ENCODE peak calls at places on chromosomes 4 and X, in seven cellular contexts. X is CD8-positive, alpha-beta T cell; H is body of pancreas; Y is brain microvascular endothelial cell; C is cardiac fibroblast; V is A549; G is fibroblast of pulmonary artery. J is an unnamed sample.

GRCh38 chr4:6153874-6154273 is 46.5 kb downstream of the JAKMIP1 start:
- DNase-seq in C (no peak), V (no peak), Y (no peak), X (no peak), H (no peak), G (no peak), J (no peak)

GRCh38 chr4:5969336-5969735 is 48.9 kb downstream of the C4orf50 start:
- DNase-seq in G (no peak), V (no peak), C (no peak), H (no peak), Y (no peak), X (no peak), J (no peak)

GRCh38 chrX:118212817-118213183 is 96.2 kb upstream of the KLHL13 start:
- DNase-seq in Y (no peak), H (no peak), C (no peak), V (no peak), X (no peak), G (no peak), J (no peak)

GRCh38 chrX:151543706-151544105 is 19.8 kb upstream of the PASD1 start:
- DNase-seq in H (no peak), Y (no peak), G (no peak), X (no peak), C (no peak), V (peak; percentile 17), J (peak; percentile 74)

GRCh38 chrX:68762649-68763268 is 66.1 kb upstream of the EFNB1 start:
- DNase-seq in G (no peak), V (no peak), H (no peak), X (no peak), Y (no peak), C (no peak), J (no peak)

GRCh38 chrX:119374736-119375135 is 24.4 kb upstream of the SLC25A43 start:
- DNase-seq in H (no peak), Y (peak; percentile 33), X (no peak), C (no peak), G (peak; percentile 16), V (peak; percentile 33), J (peak; percentile 59)

GRCh38 chr4:99563310-99564186 is at the start of gene TRMT10A:
- DNase-seq in G (peak; percentile 98), Y (peak; percentile 99), C (peak; percentile 99), V (peak; percentile 96), X (peak; percentile 95), H (peak; percentile 98), J (peak; percentile 99)

GRCh38 chr4:46389301-46389761 is 597 bp downstream of the GABRA2 start:
- DNase-seq in X (no peak), H (peak; percentile 25), G (peak; percentile 16), Y (no peak), V (no peak), C (peak; percentile 12), J (peak; percentile 1)

GRCh38 chr4:119592708-119593298 is 35.8 kb downstream of the PDE5A start:
- DNase-seq in Y (no peak), H (no peak), V (no peak), C (peak; percentile 9), X (no peak), G (peak; percentile 22), J (no peak)

GRCh38 chrX:22134681-22135080 is 102.6 kb downstream of the PHEX start:
- DNase-seq in G (peak; percentile 59), X (no peak), V (peak; percentile 48), Y (peak; percentile 70), H (no peak), C (peak; percentile 52), J (peak; percentile 84)

GRCh38 chr4:69773443-69773842 is 13.0 kb upstream of the SULT1B1 start:
- DNase-seq in Y (peak; percentile 34), G (peak; percentile 87), X (no peak), H (peak; percentile 37), V (peak; percentile 9), C (peak; percentile 60), J (peak; percentile 4)

GRCh38 chrX:38304010-38304409 is 23.3 kb downstream of the RPGR start:
- DNase-seq in X (no peak), V (peak; percentile 22), Y (no peak), H (no peak), G (peak; percentile 61), C (peak; percentile 49), J (peak; percentile 19)
- TF ChIP-seq CTCF in X (no peak), V (no peak), Y (peak; percentile 58), H (no peak), G (peak; percentile 50), C (peak; percentile 35), J (peak; percentile 48)

GRCh38 chrX:154327026-154327820 is 31.6 kb downstream of the TKTL1 start:
- DNase-seq in H (peak; percentile 32), C (peak; percentile 18), X (peak; percentile 76), V (no peak), Y (no peak), G (no peak), J (no peak)
- H3K4me3 ChIP-seq in H (no peak overlapping the region), C (no peak overlapping the region), X (peak overlapping the region; percentile 39), V (no peak overlapping the region), Y (no peak overlapping the region), G (no peak overlapping the region), J (no peak overlapping the region)

GRCh38 chr4:91113130-91113706 is 986.0 kb downstream of the CCSER1 start:
- DNase-seq in G (peak; percentile 69), Y (peak; percentile 4), X (no peak), C (peak; percentile 51), V (peak; percentile 43), H (no peak), J (peak; percentile 61)

GRCh38 chr4:91111556-91111955 is 984.4 kb downstream of the CCSER1 start:
- DNase-seq in G (no peak), Y (no peak), X (no peak), C (no peak), H (no peak), V (no peak), J (no peak)

GRCh38 chr4:91114386-91114785 is 987.2 kb downstream of the CCSER1 start:
- DNase-seq in X (no peak), G (no peak), H (no peak), Y (no peak), C (no peak), V (no peak), J (no peak)

GRCh38 chr4:91118597-91118996 is 991.4 kb downstream of the CCSER1 start:
- DNase-seq in X (no peak), G (no peak), V (no peak), C (no peak), H (no peak), Y (no peak), J (no peak)

DNA sequence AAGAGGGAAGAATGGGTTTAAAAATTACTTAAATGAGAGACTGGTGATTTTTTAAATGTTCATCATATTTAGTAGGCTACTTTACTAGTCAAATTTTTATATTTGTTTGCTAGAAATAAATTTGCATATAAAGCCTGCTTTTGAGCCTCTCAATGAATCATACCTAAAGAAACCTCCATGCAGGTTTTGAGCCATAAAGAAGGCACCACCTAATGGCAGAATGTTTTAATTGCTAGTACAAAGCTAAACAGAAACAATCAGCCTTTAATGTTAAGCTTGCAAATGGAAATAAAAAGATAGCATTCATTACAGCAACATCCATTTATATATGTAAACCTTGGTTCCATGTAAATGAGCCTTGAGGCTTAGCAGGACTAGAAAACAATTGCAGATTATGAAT is 989.7 kb downstream of the CCSER1 start:
- DNase-seq in V (peak; percentile 6), G (peak; percentile 42), H (no peak), X (no peak), C (peak; percentile 31), Y (no peak), J (peak; percentile 58)
- TF ChIP-seq CTCF in V (no peak), G (peak; percentile 49), H (no peak), X (no peak), C (no peak), Y (peak; percentile 35), J (peak; percentile 60)

GRCh38 chrX:87728459-87728858 is 210.9 kb downstream of the KLHL4 start:
- DNase-seq in H (no peak), X (no peak), G (no peak), C (no peak), Y (no peak), V (no peak), J (no peak)
- H3K4me3 ChIP-seq in H (no peak overlapping the region), X (no peak overlapping the region), G (no peak overlapping the region), C (no peak overlapping the region), Y (no peak overlapping the region), V (no peak overlapping the region), J (no peak overlapping the region)

GRCh38 chrX:28178206-28178605 is 197.0 kb upstream of the DCAF8L1 start:
- DNase-seq in H (no peak), X (no peak), G (no peak), V (no peak), Y (no peak), C (no peak), J (no peak)

GRCh38 chrX:28177202-28177601 is 196.0 kb upstream of the DCAF8L1 start:
- DNase-seq in H (peak; percentile 15), Y (no peak), C (no peak), X (no peak), G (no peak), V (peak; percentile 2), J (peak; percentile 43)
- TF ChIP-seq CTCF in H (no peak), Y (peak; percentile 57), C (peak; percentile 9), X (no peak), G (peak; percentile 24), V (no peak), J (peak; percentile 60)

GRCh38 chr4:122617597-122618593 is 3.0 kb downstream of the IL21 start:
- DNase-seq in Y (no peak), V (no peak), C (peak; percentile 15), H (no peak), G (peak; percentile 3), X (no peak), J (no peak)
- H3K4me3 ChIP-seq in Y (no peak overlapping the region), V (no peak overlapping the region), C (no peak overlapping the region), H (no peak overlapping the region), G (no peak overlapping the region), X (no peak overlapping the region), J (no peak overlapping the region)

GRCh38 chrX:6307156-6307555 is 78.5 kb upstream of the NLGN4X start:
- DNase-seq in Y (no peak), V (no peak), G (no peak), X (no peak), H (no peak), C (no peak), J (no peak)
- TF ChIP-seq CTCF in Y (no peak), V (no peak), G (no peak), X (no peak), H (no peak), C (no peak), J (no peak)

GRCh38 chrX:132411310-132411977 is 77.4 kb downstream of the MBNL3 start:
- DNase-seq in C (no peak), V (no peak), H (no peak), X (no peak), G (no peak), Y (no peak), J (no peak)
- H3K4me3 ChIP-seq in C (no peak overlapping the region), V (no peak overlapping the region), H (no peak overlapping the region), X (no peak overlapping the region), G (no peak overlapping the region), Y (no peak overlapping the region), J (no peak overlapping the region)

DNA sequence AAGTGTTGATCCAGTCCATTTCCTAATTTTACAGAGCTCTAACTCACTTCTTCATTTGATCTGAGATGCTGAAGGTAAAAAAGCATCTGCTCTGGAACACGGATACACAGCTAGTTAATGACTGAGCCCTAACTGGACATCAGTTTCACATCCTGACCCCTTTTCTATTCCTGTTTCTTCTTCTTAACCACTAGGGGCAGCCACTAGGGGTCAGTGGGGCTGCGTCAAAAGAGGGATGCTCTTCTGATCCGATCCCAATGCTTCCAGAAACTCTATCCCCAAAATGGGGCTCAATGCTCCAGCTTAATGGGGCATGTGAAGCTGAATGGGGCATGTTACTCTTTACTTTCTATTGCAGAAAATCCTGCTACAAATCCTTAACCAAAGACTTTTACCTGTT is 33.4 kb upstream of the PHKA2 start:
- DNase-seq in V (peak; percentile 61), X (no peak), H (peak; percentile 14), C (peak; percentile 25), Y (no peak), G (peak; percentile 18), J (peak; percentile 29)
- TF ChIP-seq CTCF in V (peak; percentile 80), X (no peak), H (peak; percentile 31), C (peak; percentile 51), Y (peak; percentile 74), G (peak; percentile 54), J (peak; percentile 48)

J was measured in epithelial cell of esophagus.